ENCODE peak calls at places on chromosomes 3 and 15, in ten cellular contexts. U is right lobe of liver; X is lower lobe of right lung; M is stomach; R is adipocyte; V is colonic mucosa; B is cardiac muscle cell; N is effector memory CD4-positive, alpha-beta T cell; P is ovary; H is BE2C. K is an unnamed sample.
A peak's percentile ranks its signal among the peaks of the same experiment; 100 is the strongest.

GRCh38 chr15:48473667-48474066 is 142.4 kb downstream of the DUT start:
- DNase-seq in U (no peak), X (no peak), M (no peak), R (no peak), V (no peak), B (no peak), N (no peak), P (no peak), H (no peak), K (no peak)

GRCh38 chr15:63551400-63551799 is 45.8 kb upstream of the FBXL22 start:
- DNase-seq in U (no peak), X (no peak), M (no peak), R (peak; percentile 76), V (no peak), B (no peak), N (no peak), P (no peak), H (no peak), K (no peak)

GRCh38 chr3:188049890-188050530 is 103.9 kb upstream of the LPP start:
- DNase-seq in U (no peak), X (no peak), M (no peak), R (no peak), V (no peak), B (no peak), N (peak; percentile 20), P (no peak), H (no peak), K (no peak)

GRCh38 chr15:67472957-67473356 is 48.0 kb upstream of the C15orf61 start:
- DNase-seq in U (no peak), X (no peak), M (no peak), R (peak; percentile 29), V (no peak), B (no peak), N (no peak), P (no peak), H (no peak), K (no peak)

GRCh38 chr3:151067158-151067557 is 18.3 kb upstream of the MED12L start:
- DNase-seq in U (no peak), X (no peak), M (no peak), R (no peak), V (no peak), B (no peak), N (no peak), P (no peak), H (peak; percentile 17), K (peak; percentile 63)

GRCh38 chr15:39235084-39235795 is 345.6 kb upstream of the THBS1 start:
- DNase-seq in U (no peak), X (no peak), M (no peak), R (peak; percentile 55), V (no peak), B (no peak), N (no peak), P (no peak), H (no peak), K (no peak)

GRCh38 chr3:15341030-15341726 is 8.8 kb upstream of the SH3BP5 start:
- DNase-seq in U (no peak), X (no peak), M (no peak), R (no peak), V (no peak), B (no peak), N (no peak), P (no peak), H (no peak), K (no peak)

GRCh38 chr3:43689166-43689565 is 1.6 kb upstream of the ABHD5 start:
- DNase-seq in U (no peak), X (no peak), M (no peak), R (no peak), V (no peak), B (no peak), N (no peak), P (no peak), H (no peak), K (no peak)

GRCh38 chr3:37279226-37279625 is 104.8 kb upstream of the LRRFIP2 start:
- DNase-seq in U (no peak), X (no peak), M (no peak), R (no peak), V (no peak), B (no peak), N (no peak), P (no peak), H (no peak), K (no peak)

GRCh38 chr3:2029559-2029958 is 69.1 kb upstream of the CNTN4 start:
- DNase-seq in U (no peak), X (no peak), M (no peak), R (no peak), V (no peak), B (no peak), N (no peak), P (no peak), H (no peak), K (no peak)

GRCh38 chr3:60933828-60934227 is 317.4 kb downstream of the FHIT start:
- DNase-seq in U (no peak), X (no peak), M (no peak), R (no peak), V (no peak), B (no peak), N (no peak), P (no peak), H (no peak), K (no peak)

GRCh38 chr3:155581579-155581978 is 163.3 kb downstream of the PLCH1 start:
- DNase-seq in U (no peak), X (no peak), M (no peak), R (no peak), V (no peak), B (no peak), N (no peak), P (no peak), H (no peak), K (no peak)
- H3K4me3 ChIP-seq in U (no peak overlapping the region), X (no peak overlapping the region), M (no peak overlapping the region), R (no peak overlapping the region), V (no peak overlapping the region), B (no peak overlapping the region), N (no peak overlapping the region), P (no peak overlapping the region), H (no peak overlapping the region), K (no peak overlapping the region)

GRCh38 chr3:52434491-52435115 is 10.3 kb downstream of the SEMA3G start:
- DNase-seq in U (no peak), X (no peak), M (no peak), R (no peak), V (no peak), B (no peak), N (no peak), P (peak; percentile 21), H (no peak), K (peak; percentile 20)
- H3K4me1 ChIP-seq in U (no peaks in the 10 kb centered on the region), X (peaks cover 58% of the 10 kb centered on the region), M (no peaks in the 10 kb centered on the region), R (peaks cover 58% of the 10 kb centered on the region), V (no peaks in the 10 kb centered on the region), B (peaks cover 25% of the 10 kb centered on the region), N (no peaks in the 10 kb centered on the region), P (peaks cover 10% of the 10 kb centered on the region), H (no peaks in the 10 kb centered on the region), K (peaks cover 8% of the 10 kb centered on the region)

DNA sequence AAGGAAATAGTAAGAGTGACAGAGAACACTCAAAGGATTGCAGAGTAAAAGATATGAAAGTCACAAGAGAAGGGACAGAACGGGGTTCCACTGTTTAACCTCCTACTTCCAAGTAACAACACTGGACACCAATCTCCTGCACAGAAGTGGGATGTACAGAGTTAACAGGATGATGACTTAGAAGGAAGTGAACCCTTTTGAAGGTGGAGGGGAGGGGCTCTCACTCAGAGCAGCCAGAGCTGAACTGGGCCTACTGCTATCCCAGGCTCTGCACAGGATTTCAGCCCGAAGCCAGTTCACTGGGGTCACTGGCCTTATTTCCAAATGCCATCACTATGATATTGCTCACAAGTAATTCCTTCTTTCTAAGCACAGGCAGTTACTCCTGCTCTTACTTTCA is 130.2 kb upstream of the PRICKLE2 start:
- DNase-seq in U (no peak), X (no peak), M (no peak), R (no peak), V (no peak), B (peak; percentile 24), N (no peak), P (no peak), H (no peak), K (peak; percentile 6)
- H3K4me3 ChIP-seq in U (no peak overlapping the region), X (peak overlapping the region; percentile 10), M (no peak overlapping the region), R (no peak overlapping the region), V (no peak overlapping the region), B (no peak overlapping the region), N (no peak overlapping the region), P (no peak overlapping the region), H (no peak overlapping the region), K (no peak overlapping the region)

GRCh38 chr15:74178326-74179100 is 5.0 kb downstream of the ISLR start:
- DNase-seq in U (no peak), X (peak; percentile 21), M (no peak), R (no peak), V (no peak), B (no peak), N (no peak), P (peak; percentile 26), H (peak; percentile 15), K (no peak)

GRCh38 chr15:74174216-74174965 is 881 bp downstream of the ISLR start:
- DNase-seq in U (no peak), X (peak; percentile 33), M (no peak), R (no peak), V (no peak), B (no peak), N (no peak), P (peak; percentile 78), H (peak; percentile 71), K (no peak)

GRCh38 chr15:74174966-74175270 is 1.4 kb downstream of the ISLR start:
- DNase-seq in U (no peak), X (peak; percentile 41), M (no peak), R (no peak), V (no peak), B (no peak), N (no peak), P (no peak), H (no peak), K (no peak)

GRCh38 chr15:74175271-74176191 is 2.0 kb downstream of the ISLR start:
- DNase-seq in U (no peak), X (peak; percentile 43), M (no peak), R (no peak), V (no peak), B (no peak), N (no peak), P (peak; percentile 41), H (peak; percentile 23), K (no peak)

DNA sequence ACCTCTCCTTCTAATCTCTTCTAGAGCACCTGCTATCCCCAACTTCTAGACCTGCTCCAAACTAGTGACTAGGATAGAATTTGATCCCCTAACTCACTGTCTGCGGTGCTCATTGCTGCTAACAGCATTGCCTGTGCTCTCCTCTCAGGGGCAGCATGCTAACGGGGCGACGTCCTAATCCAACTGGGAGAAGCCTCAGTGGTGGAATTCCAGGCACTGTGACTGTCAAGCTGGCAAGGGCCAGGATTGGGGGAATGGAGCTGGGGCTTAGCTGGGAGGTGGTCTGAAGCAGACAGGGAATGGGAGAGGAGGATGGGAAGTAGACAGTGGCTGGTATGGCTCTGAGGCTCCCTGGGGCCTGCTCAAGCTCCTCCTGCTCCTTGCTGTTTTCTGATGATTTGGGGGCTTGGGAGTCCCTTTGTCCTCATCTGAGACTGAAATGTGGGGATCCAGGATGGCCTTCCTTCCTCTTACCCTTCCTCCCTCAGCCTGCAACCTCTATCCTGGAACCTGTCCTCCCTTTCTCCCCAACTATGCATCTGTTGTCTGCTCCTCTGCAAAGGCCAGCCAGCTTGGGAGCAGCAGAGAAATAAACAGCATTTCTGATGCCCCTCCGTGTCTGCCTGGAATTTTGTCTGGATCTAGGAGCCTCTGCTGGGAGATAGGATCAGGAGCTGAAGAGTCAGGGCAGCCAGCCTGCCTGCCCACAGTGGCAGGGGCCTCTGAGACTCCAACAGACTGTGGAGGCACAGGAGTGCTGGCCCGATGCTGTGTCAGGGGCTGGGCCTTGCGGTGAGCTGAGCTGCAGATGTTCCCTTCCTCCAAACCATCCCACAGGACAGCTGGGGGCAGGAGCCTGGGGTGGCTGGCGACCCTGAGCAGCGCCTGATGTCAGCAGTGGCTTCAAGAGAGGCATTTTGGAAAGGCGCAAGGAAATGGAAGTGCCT is 3.0 kb downstream of the ISLR start:
- DNase-seq in U (no peak), X (peak; percentile 28), M (no peak), R (no peak), V (no peak), B (peak; percentile 32), N (no peak), P (peak; percentile 24), H (peak; percentile 78), K (no peak)
- H3K4me1 ChIP-seq in U (no peaks in the 10 kb centered on the region), X (peaks cover 47% of the 10 kb centered on the region), M (peaks cover 12% of the 10 kb centered on the region), R (peaks cover 80% of the 10 kb centered on the region), V (no peaks in the 10 kb centered on the region), B (peaks cover 16% of the 10 kb centered on the region), N (no peaks in the 10 kb centered on the region), P (peaks cover 48% of the 10 kb centered on the region), H (peaks cover 87% of the 10 kb centered on the region), K (no peaks in the 10 kb centered on the region)

K was measured in Caco-2.